ENCODE peak calls at places on chromosome 11, in five cellular contexts. M is activated effector memory CD4-positive, alpha-beta T cell treated with anti-CD3 and anti-CD28 coated beads, Interleukin-2, amount 50 U/mL, for 16 hours; S is stimulated activated CD4-positive, alpha-beta T cell treated with anti-CD3 and anti-CD28 coated beads, Interleukin-2, amount 100 ng/mL, for 4 hours; K is pulmonary artery endothelial cell; Y is HTR-8/SVneo. B is an unnamed sample.

GRCh38 chr11:46693597-46694012 is 6.8 kb downstream of the ARHGAP1 start:
- DNase-seq in M (no peak), S (no peak), K (no peak), Y (no peak), B (no peak)

GRCh38 chr11:17573526-17573925 is 26.5 kb downstream of the OTOG start:
- DNase-seq in M (no peak), S (no peak), K (no peak), Y (no peak), B (no peak)

GRCh38 chr11:111448420-111448819 is 63.8 kb downstream of the BTG4 start:
- DNase-seq in M (no peak), S (no peak), K (no peak), Y (no peak), B (no peak)

GRCh38 chr11:2687782-2688191 is 12.0 kb downstream of the KCNQ1OT1 start:
- DNase-seq in M (peak; percentile 33), S (no peak), K (no peak), Y (no peak), B (no peak)

GRCh38 chr11:106986261-106986660 is 32.0 kb downstream of the GUCY1A2 start:
- DNase-seq in M (no peak), S (no peak), K (no peak), Y (no peak), B (no peak)

GRCh38 chr11:2721163-2721935 is 21.6 kb upstream of the KCNQ1OT1 start:
- DNase-seq in M (no peak), S (no peak), K (no peak), Y (no peak), B (no peak)

GRCh38 chr11:118436639-118437045 is 350 bp downstream of the KMT2A start:
- DNase-seq in M (peak; percentile 84), S (peak; percentile 30), K (no peak), Y (no peak), B (peak; percentile 40)

GRCh38 chr11:59186130-59186594 is 14.2 kb downstream of the DTX4 start:
- DNase-seq in M (peak; percentile 83), S (peak; percentile 13), K (no peak), Y (peak; percentile 46), B (peak; percentile 40)

GRCh38 chr11:79437981-79438630 is 2.7 kb downstream of the TENM4 start:
- DNase-seq in M (no peak), S (no peak), K (no peak), Y (no peak), B (no peak)

GRCh38 chr11:12287009-12287373 is 90.4 kb upstream of the PARVA start:
- DNase-seq in M (no peak), S (no peak), K (peak; percentile 63), Y (peak; percentile 86), B (no peak)

GRCh38 chr11:91326280-91326679 is 898.3 kb upstream of the FAT3 start:
- DNase-seq in M (no peak), S (no peak), K (no peak), Y (no peak), B (no peak)

GRCh38 chr11:35850191-35850590 is 93.7 kb upstream of the LDLRAD3 start:
- DNase-seq in M (no peak), S (no peak), K (no peak), Y (no peak), B (no peak)

GRCh38 chr11:74749127-74749964 is 697 bp downstream of the RNF169 start:
- DNase-seq in M (peak; percentile 85), S (peak; percentile 29), K (no peak), Y (peak; percentile 57), B (peak; percentile 83)

GRCh38 chr11:86548278-86548917 is 124.0 kb downstream of the ME3 start:
- DNase-seq in M (no peak), S (no peak), K (no peak), Y (no peak), B (no peak)

GRCh38 chr11:2375341-2375853 is 1.7 kb upstream of the CD81 start:
- DNase-seq in M (no peak), S (no peak), K (no peak), Y (no peak), B (no peak)

GRCh38 chr11:11171854-11172253 is 181.2 kb downstream of the CSNK2A3 start:
- DNase-seq in M (no peak), S (no peak), K (no peak), Y (no peak), B (peak; percentile 58)

GRCh38 chr11:100969008-100969407 is 160.6 kb downstream of the PGR start:
- DNase-seq in M (no peak), S (no peak), K (no peak), Y (no peak), B (no peak)

GRCh38 chr11:4546876-4547275 is 1.9 kb downstream of the OR52M1 start:
- DNase-seq in M (no peak), S (no peak), K (no peak), Y (no peak), B (no peak)

GRCh38 chr11:123945132-123945531 is 1.5 kb upstream of the OR6T1 start:
- DNase-seq in M (no peak), S (no peak), K (no peak), Y (no peak), B (no peak)

GRCh38 chr11:12125609-12126149 is 15.3 kb downstream of the MICAL2 start:
- DNase-seq in M (no peak), S (no peak), K (no peak), Y (no peak), B (no peak)

GRCh38 chr11:71473793-71474080 is 20.7 kb downstream of the NADSYN1 start:
- DNase-seq in M (no peak), S (no peak), K (no peak), Y (no peak), B (no peak)

GRCh38 chr11:117185739-117186430 is 7.3 kb downstream of the SIDT2 start:
- DNase-seq in M (peak; percentile 17), S (no peak), K (no peak), Y (no peak), B (no peak)

GRCh38 chr11:22539851-22540376 is 85.7 kb downstream of the FANCF start:
- DNase-seq in M (no peak), S (no peak), K (no peak), Y (peak; percentile 7), B (no peak)

GRCh38 chr11:21687645-21688044 is 505.2 kb upstream of the ANO5 start:
- DNase-seq in M (no peak), S (no peak), K (no peak), Y (no peak), B (no peak)

GRCh38 chr11:7251836-7252682 is at the start of gene SYT9:
- DNase-seq in M (peak; percentile 62), S (no peak), K (no peak), Y (no peak), B (no peak)

GRCh38 chr11:111540921-111541208 is 345 bp downstream of the LAYN start:
- DNase-seq in M (no peak), S (no peak), K (no peak), Y (no peak), B (no peak)

GRCh38 chr11:86377972-86378371 is 3.3 kb downstream of the CCDC81 start:
- DNase-seq in M (no peak), S (no peak), K (no peak), Y (no peak), B (no peak)

GRCh38 chr11:8658210-8658968 is 24.1 kb downstream of the TRIM66 start:
- DNase-seq in M (no peak), S (no peak), K (no peak), Y (no peak), B (no peak)

GRCh38 chr11:47002366-47002765 is 65.8 kb downstream of the CSTPP1 start:
- DNase-seq in M (no peak), S (no peak), K (no peak), Y (no peak), B (no peak)

GRCh38 chr11:28606930-28607329 is 498.7 kb downstream of the METTL15 start:
- DNase-seq in M (no peak), S (no peak), K (no peak), Y (peak; percentile 43), B (no peak)

GRCh38 chr11:17014774-17015638 is 792 bp upstream of the PLEKHA7 start:
- DNase-seq in M (peak; percentile 67), S (no peak), K (no peak), Y (no peak), B (peak; percentile 23)

GRCh38 chr11:123755344-123755743 is 1.0 kb upstream of the OR6X1 start:
- DNase-seq in M (no peak), S (no peak), K (no peak), Y (no peak), B (no peak)

GRCh38 chr11:13294771-13295579 is 17.4 kb downstream of the BMAL1 start:
- DNase-seq in M (no peak), S (no peak), K (no peak), Y (no peak), B (peak; percentile 12)

B was measured in RPMI8226.